ENCODE peak calls at places on chromosomes 11 and 22, in eight cellular contexts. R is choroid plexus epithelial cell, Z is IMR-90, S is AG04450, W is lower leg skin, X is spleen, G is thoracic aorta, I is HepG2. O is an unnamed sample.

GRCh38 chr11:123235117-123235686 is 40.2 kb upstream of the CLMP start:
- DNase-seq in R (peak), Z (no peak), S (no peak), W (peak), X (peak), G (peak), I (peak), O (peak)

GRCh38 chr11:79336740-79337517 is 103.9 kb downstream of the TENM4 start:
- DNase-seq in R (no peak), Z (peak), S (no peak), W (no peak), X (no peak), G (no peak), I (no peak), O (no peak)

GRCh38 chr11:1766719-1767398 is 3.1 kb upstream of the CTSD start:
- DNase-seq in R (no peak), Z (no peak), S (no peak), W (peak), X (peak), G (no peak), I (no peak), O (no peak)

GRCh38 chr11:108131993-108132392 is 10.6 kb downstream of the ACAT1 start:
- DNase-seq in R (no peak), Z (peak), S (no peak), W (no peak), X (no peak), G (no peak), I (no peak), O (no peak)

GRCh38 chr11:128763224-128763623 is 69.4 kb downstream of the FLI1 start:
- DNase-seq in R (peak), Z (peak), S (no peak), W (no peak), X (no peak), G (no peak), I (no peak), O (no peak)

GRCh38 chr11:61756452-61757212 is 4.2 kb downstream of the MYRF start:
- DNase-seq in R (peak), Z (peak), S (no peak), W (no peak), X (no peak), G (no peak), I (peak), O (no peak)

GRCh38 chr11:57237204-57237681 is at the start of gene APLNR:
- DNase-seq in R (no peak), Z (no peak), S (no peak), W (peak), X (no peak), G (no peak), I (no peak), O (no peak)

GRCh38 chr11:112968988-112969714 is 7.9 kb downstream of the NCAM1 start:
- DNase-seq in R (peak), Z (no peak), S (no peak), W (no peak), X (no peak), G (no peak), I (no peak), O (no peak)

GRCh38 chr11:65066315-65066714 is 8.0 kb upstream of the NAALADL1 start:
- DNase-seq in R (no peak), Z (no peak), S (no peak), W (no peak), X (no peak), G (no peak), I (no peak), O (no peak)

GRCh38 chr11:111718436-111719325 is 47.5 kb downstream of the PPP2R1B start:
- DNase-seq in R (peak), Z (peak), S (no peak), W (no peak), X (no peak), G (no peak), I (peak), O (no peak)

GRCh38 chr11:96237759-96238158 is 105.2 kb downstream of the MAML2 start:
- DNase-seq in R (no peak), Z (no peak), S (no peak), W (no peak), X (no peak), G (no peak), I (peak), O (no peak)

GRCh38 chr11:111982019-111982464 is 43.2 kb upstream of the DLAT start:
- DNase-seq in R (peak), Z (peak), S (no peak), W (no peak), X (no peak), G (no peak), I (peak), O (peak)

GRCh38 chr11:75031771-75032549 is 43.2 kb downstream of the NEU3 start:
- DNase-seq in R (peak), Z (peak), S (peak), W (peak), X (peak), G (no peak), I (peak), O (peak)

DNA sequence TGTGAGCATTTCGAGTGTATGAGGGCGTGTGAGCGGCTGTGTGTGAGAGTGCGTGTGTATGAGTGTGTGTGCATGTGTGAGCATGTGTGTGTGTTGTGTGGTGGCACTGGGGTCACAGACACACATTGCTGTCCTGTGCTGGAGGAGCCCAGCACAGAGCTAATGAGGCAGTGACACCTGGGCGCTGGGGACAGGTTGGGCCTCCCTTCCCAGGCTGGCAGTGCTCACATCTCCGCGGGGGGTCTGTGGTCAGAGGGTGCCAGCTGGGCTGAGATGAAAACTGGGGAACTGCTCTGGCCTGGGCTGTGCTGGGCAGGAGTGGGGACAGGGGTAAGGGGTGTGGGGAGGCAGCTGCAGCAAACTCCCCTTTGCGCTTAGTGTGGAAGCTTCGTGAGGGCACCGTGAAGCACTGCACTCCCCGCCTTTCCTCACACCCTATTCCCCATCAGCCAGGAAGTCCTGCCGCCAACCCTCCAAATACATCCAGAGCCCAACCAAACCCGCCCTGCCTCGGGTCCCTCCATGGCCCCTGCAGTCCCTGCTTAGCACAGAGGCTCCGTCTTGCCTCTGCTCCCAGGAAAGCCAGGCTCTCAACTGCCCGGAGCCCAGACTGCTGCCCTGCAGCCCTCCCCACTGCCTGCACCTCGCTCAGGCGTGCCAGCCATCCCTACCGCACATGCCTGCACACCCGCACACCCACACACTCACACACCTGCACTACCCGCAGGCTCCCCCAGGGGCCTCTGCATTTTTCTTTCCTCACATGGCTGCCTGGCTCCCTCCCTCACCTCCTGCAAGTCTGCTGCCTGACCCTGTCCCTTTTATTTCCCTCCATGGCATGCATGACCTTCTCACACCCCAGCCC is 62.0 kb upstream of the THY1 start:
- DNase-seq in R (peak), Z (no peak), S (no peak), W (peak), X (peak), G (no peak), I (no peak), O (no peak)
- TF ChIP-seq CTCF in R (peak), Z (peak), S (peak), W (no peak), X (no peak), G (no peak), I (no peak), O (no peak)

DNA sequence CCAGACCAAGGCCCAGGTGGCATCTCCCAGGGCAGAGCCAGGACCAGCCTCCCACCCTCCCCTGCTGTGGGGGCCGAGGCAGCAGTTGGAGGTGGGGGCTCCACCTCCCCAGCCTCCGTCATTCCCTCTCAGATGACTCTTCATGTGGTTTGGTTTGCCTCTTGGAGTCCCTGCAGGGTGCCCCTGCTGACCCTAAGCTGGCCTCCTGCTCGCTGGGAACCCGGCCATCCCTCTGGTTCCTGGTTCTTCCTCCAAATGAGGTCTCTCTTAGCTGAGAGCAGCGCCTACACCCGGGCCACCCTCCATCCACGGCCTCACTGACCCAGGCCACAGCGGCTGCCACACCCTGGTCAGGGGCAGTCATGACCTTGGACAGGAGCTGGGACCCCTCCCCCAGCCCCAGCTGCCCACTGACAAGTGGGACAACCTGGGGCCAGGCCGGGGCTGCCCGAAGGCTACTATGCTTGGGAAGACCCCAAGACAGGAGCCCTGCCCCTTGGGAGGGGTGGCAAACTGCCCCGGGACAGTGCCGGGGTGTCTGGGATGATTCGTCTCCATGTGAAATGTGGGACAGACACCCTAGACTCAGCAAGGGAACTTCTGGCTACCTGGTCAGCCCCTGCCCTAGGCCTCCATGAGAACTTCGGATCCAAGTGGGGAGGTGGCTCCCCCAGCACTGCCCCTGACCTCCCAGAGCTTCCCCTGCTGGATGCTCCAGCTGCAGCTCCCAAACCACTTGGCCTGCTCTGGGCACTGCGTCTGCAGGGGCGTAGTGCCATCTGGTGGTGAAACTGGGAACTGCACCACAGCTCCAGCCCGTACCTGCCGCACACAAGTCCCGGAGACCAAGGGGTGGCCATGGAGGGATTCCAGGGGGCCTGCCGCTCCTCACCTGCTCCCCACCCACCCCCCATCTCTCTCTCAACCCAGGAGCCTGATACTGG is 194.5 kb downstream of the IGLL1 start:
- DNase-seq in R (peak), Z (peak), S (peak), W (peak), X (peak), G (peak), I (peak), O (peak)
- H3K4me3 ChIP-seq in R (no peak), Z (no peak), S (no peak), W (no peak), X (no peak), G (no peak), I (no peak), O (no peak)

GRCh38 chr11:117818036-117818858 is 6.3 kb downstream of the FXYD2 start:
- DNase-seq in R (peak), Z (peak), S (no peak), W (no peak), X (no peak), G (no peak), I (no peak), O (peak)

GRCh38 chr11:117819096-117820040 is 5.2 kb downstream of the FXYD2 start:
- DNase-seq in R (peak), Z (peak), S (peak), W (no peak), X (no peak), G (no peak), I (peak), O (peak)

GRCh38 chr11:117821431-117821830 is 3.1 kb downstream of the FXYD2 start:
- DNase-seq in R (no peak), Z (no peak), S (no peak), W (no peak), X (peak), G (no peak), I (no peak), O (no peak)

GRCh38 chr11:117820516-117820915 is 4.0 kb downstream of the FXYD2 start:
- DNase-seq in R (no peak), Z (no peak), S (no peak), W (no peak), X (peak), G (no peak), I (no peak), O (no peak)

DNA sequence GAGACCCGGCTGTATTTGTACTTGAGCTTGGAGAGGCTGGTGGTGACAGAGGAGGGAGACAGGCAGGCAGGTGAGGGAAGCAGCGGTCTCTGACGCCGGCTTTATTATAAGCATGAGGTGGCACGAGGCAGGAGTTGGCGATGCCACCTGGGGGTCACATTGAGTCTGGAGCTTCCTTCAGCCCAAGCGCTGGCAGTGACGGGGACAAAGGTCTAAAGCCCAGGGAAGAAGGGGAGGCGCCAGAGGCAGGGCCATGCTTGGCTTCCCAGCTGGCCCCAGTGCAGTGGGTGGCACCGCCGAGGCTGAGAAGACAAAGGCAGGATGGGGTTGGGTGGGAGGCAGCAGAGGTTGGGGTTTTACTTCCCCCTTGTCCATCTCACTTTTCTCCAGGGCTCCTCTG is 4.5 kb downstream of the FXYD2 start:
- DNase-seq in R (no peak), Z (no peak), S (no peak), W (no peak), X (no peak), G (no peak), I (no peak), O (no peak)
- TF ChIP-seq CTCF in R (no peak), Z (no peak), S (no peak), W (no peak), X (no peak), G (no peak), I (no peak), O (no peak)

GRCh38 chr11:69383372-69383771 is 89.4 kb downstream of the MYEOV start:
- DNase-seq in R (no peak), Z (no peak), S (no peak), W (peak), X (peak), G (no peak), I (no peak), O (no peak)
- H3K4me3 ChIP-seq in R (no peak), Z (no peak), S (no peak), W (no peak), X (no peak), G (no peak), I (no peak), O (no peak)

DNA sequence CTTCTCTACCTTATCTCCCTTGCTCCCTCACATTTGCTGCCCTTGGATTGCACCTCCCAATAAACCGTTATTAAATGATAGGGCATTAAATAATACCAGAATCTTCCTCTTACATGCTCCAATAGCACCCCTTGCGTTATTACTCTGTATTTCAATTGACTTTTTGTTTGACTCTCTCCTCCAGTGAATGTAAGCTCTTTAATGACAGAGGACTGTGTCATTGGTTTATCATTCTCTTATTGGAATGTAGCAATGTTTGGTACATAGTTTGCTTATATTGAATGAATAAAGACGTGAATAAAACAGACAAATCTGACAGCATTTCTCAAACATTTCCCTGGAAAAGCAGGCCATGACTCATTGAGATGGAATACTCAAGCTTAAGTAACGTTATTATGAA is 8.7 kb upstream of the MPEG1 start:
- DNase-seq in R (peak), Z (peak), S (peak), W (no peak), X (no peak), G (no peak), I (no peak), O (no peak)
- TF ChIP-seq CTCF in R (no peak), Z (peak), S (peak), W (no peak), X (no peak), G (no peak), I (no peak), O (no peak)

O was measured in lower lobe of right lung.